ENCODE peak calls at places on chromosomes 16 and 17, in five cellular contexts. L is body of pancreas, Z is lower leg skin, J is Peyer's patch, G is upper lobe of left lung. O is an unnamed sample.

GRCh38 chr17:10920511-10920910 is 82.6 kb upstream of the PIRT start:
- DNase-seq in L (no peak), Z (peak; percentile 59), J (no peak), G (no peak), O (no peak)

GRCh38 chr17:78934681-78935418 is 9.7 kb upstream of the TIMP2 start:
- DNase-seq in L (no peak), Z (no peak), J (no peak), G (no peak), O (no peak)

GRCh38 chr17:2056221-2057129 is 1.6 kb downstream of the HIC1 start:
- DNase-seq in L (peak; percentile 47), Z (no peak), J (peak; percentile 76), G (no peak), O (no peak)

GRCh38 chr17:55527520-55528118 is 16.4 kb upstream of the SMIM36 start:
- DNase-seq in L (peak; percentile 8), Z (no peak), J (no peak), G (no peak), O (no peak)

GRCh38 chr17:81417049-81417878 is 22.0 kb downstream of the BAHCC1 start:
- DNase-seq in L (no peak), Z (peak; percentile 94), J (no peak), G (no peak), O (no peak)

GRCh38 chr16:55501549-55502322 is 7.1 kb upstream of the LPCAT2 start:
- DNase-seq in L (no peak), Z (peak; percentile 74), J (no peak), G (no peak), O (no peak)

GRCh38 chr16:86448306-86448705 is 62.0 kb upstream of the FOXF1 start:
- DNase-seq in L (no peak), Z (no peak), J (no peak), G (no peak), O (no peak)

GRCh38 chr16:2963611-2964415 is at the start of gene KREMEN2:
- DNase-seq in L (peak; percentile 23), Z (peak; percentile 87), J (no peak), G (no peak), O (no peak)

GRCh38 chr16:2194166-2194834 is 2.1 kb downstream of the CASKIN1 start:
- DNase-seq in L (no peak), Z (no peak), J (no peak), G (no peak), O (no peak)

GRCh38 chr17:42502091-42502490 is 34.0 kb upstream of the NAGLU start:
- DNase-seq in L (no peak), Z (peak; percentile 37), J (no peak), G (no peak), O (no peak)

GRCh38 chr17:73267648-73268537 is 6.2 kb upstream of the CPSF4L start:
- DNase-seq in L (no peak), Z (no peak), J (no peak), G (no peak), O (no peak)

GRCh38 chr16:68229431-68230175 is 6.3 kb downstream of the ESRP2 start:
- DNase-seq in L (peak; percentile 66), Z (peak; percentile 85), J (peak; percentile 71), G (no peak), O (no peak)

GRCh38 chr16:20401475-20402016 is 3.0 kb downstream of the PDILT start:
- DNase-seq in L (peak; percentile 37), Z (no peak), J (no peak), G (no peak), O (no peak)

GRCh38 chr16:10314811-10315210 is 71.0 kb upstream of the ATF7IP2 start:
- DNase-seq in L (no peak), Z (no peak), J (peak; percentile 29), G (no peak), O (no peak)
- TF ChIP-seq CTCF in L (peak; percentile 26), Z (no peak), J (peak; percentile 10), G (no peak), O (peak; percentile 22)

DNA sequence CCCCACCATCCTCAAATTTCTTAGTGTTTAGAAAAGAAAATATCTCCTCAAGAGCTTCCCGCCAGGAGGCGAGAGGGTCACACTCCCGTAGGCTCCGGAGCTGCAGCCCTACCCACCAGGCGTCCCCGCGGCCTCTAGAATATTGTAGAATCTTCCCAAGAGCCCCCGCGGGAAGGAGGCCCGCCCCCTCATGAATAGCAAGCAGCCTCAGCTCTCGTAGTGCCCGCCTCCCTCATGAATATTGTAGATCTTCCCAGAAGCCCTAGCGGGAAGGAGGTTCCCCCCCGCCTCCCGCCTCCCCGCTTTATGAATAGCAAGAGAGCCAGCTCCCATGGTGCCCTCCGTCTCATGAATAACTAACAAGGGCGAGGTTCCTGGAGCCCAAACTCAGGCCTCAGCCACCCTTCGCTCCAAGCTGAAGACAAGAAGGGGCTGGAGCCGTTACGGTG is at the start of gene FBXO47:
- DNase-seq in L (peak; percentile 96), Z (peak; percentile 97), J (peak; percentile 93), G (peak; percentile 95), O (peak; percentile 96)
- TF ChIP-seq POLR2A in L (peak; percentile 70), Z (no peak), J (peak; percentile 21), G (peak; percentile 55), O (no peak)

DNA sequence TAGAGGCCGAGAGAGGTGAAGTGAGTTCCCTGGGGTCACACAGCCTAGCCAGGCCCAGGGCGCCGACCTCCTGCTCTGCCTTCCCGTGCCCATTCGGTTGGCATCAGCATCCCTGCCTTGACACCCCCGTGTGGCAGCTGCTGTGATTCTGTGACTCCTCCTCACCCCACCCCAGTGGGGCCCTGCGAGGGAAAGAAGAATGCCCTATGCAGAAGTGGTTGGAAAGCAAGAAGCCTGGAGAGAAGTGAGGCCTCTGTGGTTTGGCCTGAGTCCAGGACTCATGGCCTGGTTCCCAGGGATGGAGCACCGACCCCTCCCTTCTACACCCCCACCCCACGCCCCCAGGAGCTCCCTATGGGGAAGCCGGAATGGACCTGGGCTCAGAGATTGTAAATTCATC is 296.2 kb downstream of the SEC14L1 start:
- DNase-seq in L (no peak), Z (no peak), J (no peak), G (no peak), O (peak; percentile 75)
- TF ChIP-seq CTCF in L (no peak), Z (no peak), J (no peak), G (no peak), O (no peak)

GRCh38 chr17:8927395-8927794 is 38.1 kb downstream of the PIK3R5 start:
- DNase-seq in L (no peak), Z (no peak), J (no peak), G (no peak), O (no peak)
- TF ChIP-seq POLR2A in L (no peak), Z (no peak), J (no peak), G (no peak), O (no peak)

GRCh38 chr17:63113167-63113566 is 147.1 kb downstream of the TANC2 start:
- DNase-seq in L (no peak), Z (no peak), J (no peak), G (no peak), O (no peak)
- TF ChIP-seq CTCF in L (peak; percentile 5), Z (no peak), J (peak; percentile 49), G (no peak), O (no peak)

GRCh38 chr17:48995332-48995870 is 1.8 kb upstream of the IGF2BP1 start:
- DNase-seq in L (no peak), Z (peak; percentile 74), J (no peak), G (no peak), O (no peak)
- TF ChIP-seq POLR2A in L (no peak), Z (no peak), J (no peak), G (no peak), O (no peak)